ENCODE peak calls at places on chromosomes 1 and 21, in seven cellular contexts. L, K, T, C, J, I and B are unnamed samples.

GRCh38 chr1:204254031-204254661 is 40.4 kb upstream of the GOLT1A start:
- DNase-seq in J (no peak), K (no peak), I (no peak), L (peak), T (peak), C (no peak), B (no peak)

GRCh38 chr21:14993072-14993471 is 71.7 kb downstream of the NRIP1 start:
- DNase-seq in L (no peak), J (no peak), T (no peak), C (no peak), I (no peak), K (no peak), B (no peak)

GRCh38 chr21:26836546-26836945 is 8.7 kb downstream of the ADAMTS1 start:
- DNase-seq in K (no peak), I (no peak), C (no peak), J (no peak), T (no peak), L (no peak), B (no peak)

GRCh38 chr1:214660900-214661299 is 57.9 kb downstream of the CENPF start:
- DNase-seq in T (peak), K (no peak), I (peak), C (no peak), L (no peak), J (peak), B (no peak)

GRCh38 chr1:74971982-74972381 is 162.2 kb upstream of the LHX8 start:
- DNase-seq in L (no peak), J (no peak), I (no peak), K (no peak), C (no peak), T (no peak), B (no peak)

GRCh38 chr1:57363643-57364042 is 60.2 kb downstream of the DAB1 start:
- DNase-seq in L (no peak), I (no peak), K (no peak), J (no peak), T (no peak), C (no peak), B (no peak)

GRCh38 chr1:245105815-245106410 is 48.9 kb upstream of the KIF26B start:
- DNase-seq in L (no peak), K (peak), J (no peak), C (no peak), T (no peak), I (peak), B (no peak)

GRCh38 chr1:210099921-210100320 is 132.7 kb upstream of the SERTAD4 start:
- DNase-seq in K (no peak), I (no peak), J (no peak), C (no peak), T (no peak), L (no peak), B (no peak)

GRCh38 chr21:38659936-38660332 is 145.8 kb upstream of the ETS2 start:
- DNase-seq in T (no peak), K (no peak), C (no peak), L (no peak), J (no peak), I (no peak), B (no peak)

GRCh38 chr1:151364996-151365395 is 7.5 kb downstream of the SELENBP1 start:
- DNase-seq in J (no peak), T (no peak), L (no peak), C (no peak), K (no peak), I (no peak), B (no peak)

GRCh38 chr1:41347276-41347675 is 14.0 kb upstream of the FOXO6 start:
- DNase-seq in J (no peak), L (peak), C (no peak), K (no peak), T (no peak), I (no peak), B (no peak)

GRCh38 chr21:36487641-36488307 is 7.9 kb upstream of the CLDN14 start:
- DNase-seq in I (peak), J (peak), C (no peak), L (peak), K (peak), T (peak), B (no peak)

GRCh38 chr1:47978486-47978885 is 18.7 kb downstream of the TRABD2B start:
- DNase-seq in C (no peak), K (no peak), J (no peak), I (no peak), L (no peak), T (no peak), B (no peak)

GRCh38 chr1:40906781-40907400 is 44.7 kb upstream of the CITED4 start:
- DNase-seq in L (no peak), T (no peak), I (no peak), K (no peak), C (no peak), J (no peak), B (no peak)

GRCh38 chr1:106526650-106527049 is 529.8 kb upstream of the PRMT6 start:
- DNase-seq in I (peak), K (no peak), T (no peak), C (no peak), J (no peak), L (peak), B (no peak)

GRCh38 chr1:48470506-48470905 is 1.5 kb downstream of the SPATA6 start:
- DNase-seq in L (peak), C (no peak), K (no peak), T (peak), I (peak), J (peak), B (no peak)

GRCh38 chr1:209412036-209412435 is 171.5 kb upstream of the CAMK1G start:
- DNase-seq in T (no peak), J (no peak), I (no peak), L (peak), K (no peak), C (no peak), B (no peak)

GRCh38 chr21:45820171-45821091 is 161.1 kb upstream of the COL6A1 start:
- DNase-seq in K (peak), C (peak), L (peak), T (peak), I (peak), J (peak), B (peak)

GRCh38 chr1:176183618-176184017 is 23.5 kb downstream of the COP1 start:
- DNase-seq in T (no peak), K (no peak), J (no peak), L (peak), C (no peak), I (no peak), B (no peak)

GRCh38 chr21:44526096-44526997 is 13.6 kb downstream of the KRTAP10-1 start:
- DNase-seq in C (no peak), L (no peak), T (no peak), I (no peak), K (no peak), J (no peak), B (no peak)

GRCh38 chr1:19661721-19662228 is 2.9 kb upstream of the HTR6 start:
- DNase-seq in C (peak), L (no peak), T (no peak), K (no peak), J (peak), I (peak), B (no peak)

DNA sequence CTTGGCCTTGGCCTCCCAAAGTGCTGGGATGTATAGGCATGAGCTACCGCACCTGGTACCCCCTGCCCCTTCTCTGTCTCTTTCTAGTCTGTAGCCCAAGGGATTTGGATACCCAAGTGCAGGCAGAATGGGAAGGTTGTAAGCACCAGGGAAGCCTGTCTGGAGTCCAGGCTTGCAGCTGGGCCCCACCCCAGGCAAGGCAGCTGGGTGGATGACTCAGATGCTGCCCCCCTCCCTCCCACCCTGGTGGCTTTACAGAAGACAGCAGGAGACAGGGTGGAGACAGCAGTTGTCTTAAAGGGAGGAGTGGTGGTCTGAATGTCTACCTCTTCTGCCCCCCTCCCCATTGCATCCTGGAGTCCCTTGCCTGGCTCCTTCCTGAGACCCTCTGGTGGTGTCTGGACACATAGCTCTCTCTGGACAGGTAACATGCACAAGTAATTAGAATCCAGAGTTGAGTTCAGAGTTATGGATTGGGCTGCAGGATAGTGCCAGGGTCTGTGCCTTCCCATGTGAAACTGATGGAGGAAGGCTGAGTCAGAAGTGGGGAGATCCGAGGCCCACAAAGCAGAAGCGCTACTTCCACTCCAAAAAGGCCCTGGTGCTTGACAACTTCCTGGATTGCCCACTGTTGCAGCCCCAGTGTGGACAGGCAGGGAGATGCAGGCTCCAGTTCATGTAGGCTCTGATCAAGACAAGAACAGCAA is 5.1 kb downstream of the LMNA start:
- DNase-seq in I (peak), J (peak), C (no peak), L (peak), K (no peak), T (peak), B (no peak)
- TF ChIP-seq CTCF in I (no peak), J (no peak), C (no peak), L (peak), K (no peak), T (no peak), B (no peak)

DNA sequence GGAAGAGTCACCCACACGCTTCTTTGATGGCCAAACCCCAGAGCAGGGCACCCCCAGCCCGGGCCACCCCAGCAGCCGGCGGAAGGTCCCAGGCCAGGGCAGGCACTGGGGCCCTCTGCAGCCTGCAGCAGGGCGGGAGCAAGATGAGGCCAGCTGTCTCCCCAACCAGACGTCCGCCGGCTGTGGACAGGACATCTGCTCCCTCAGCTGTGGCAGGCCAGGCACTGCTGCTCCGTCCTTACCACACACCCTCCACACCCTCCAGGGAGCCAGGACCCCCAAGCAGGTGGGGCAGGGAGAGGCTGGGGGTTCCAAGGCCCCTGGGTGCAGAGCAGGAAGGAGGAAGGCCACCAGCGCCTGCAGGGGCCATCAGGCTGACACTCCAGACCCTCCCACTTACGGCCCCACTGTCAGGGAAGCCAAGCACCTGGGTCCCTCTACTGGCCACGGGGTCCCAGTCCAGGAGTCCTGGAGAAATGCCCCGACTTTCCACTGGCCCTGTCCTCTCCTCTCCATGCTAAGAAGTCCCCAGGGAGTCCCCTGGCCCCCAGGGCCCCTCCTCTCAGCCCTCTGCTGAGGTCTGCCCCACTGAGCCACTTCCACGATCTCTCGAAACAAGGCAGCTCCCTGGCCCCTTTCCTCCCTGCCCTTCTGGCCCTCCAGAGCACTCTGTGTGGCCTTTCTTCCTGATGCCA is 5.6 kb downstream of the WNT9A start:
- DNase-seq in L (no peak), J (no peak), I (no peak), K (no peak), C (no peak), T (peak), B (peak)
- TF ChIP-seq CTCF in L (no peak), J (no peak), I (peak), K (no peak), C (no peak), T (no peak), B (no peak)

GRCh38 chr1:227317541-227318002 is 720 bp downstream of the CDC42BPA start:
- DNase-seq in J (peak), C (peak), L (peak), I (peak), K (no peak), T (peak), B (no peak)
- TF ChIP-seq CTCF in J (peak), C (no peak), L (peak), I (peak), K (no peak), T (no peak), B (no peak)

GRCh38 chr1:234909307-234909706 is 219.3 kb downstream of the TOMM20 start:
- DNase-seq in L (no peak), K (no peak), C (no peak), I (no peak), J (no peak), T (no peak), B (no peak)
- TF ChIP-seq CTCF in L (no peak), K (no peak), C (no peak), I (no peak), J (no peak), T (no peak), B (no peak)